ENCODE peak calls at places on chromosomes 7 and 10, in nine cellular contexts. V is GM12864; I is RPMI7951; W is central memory CD8-positive, alpha-beta T cell; Z is right cardiac atrium; U is NCI-H1694 treated with DMSO at 0.1 percent for 48 hours; O is activated gamma-delta T cell treated with Interleukin-2 at 50 U/mL for 16 hours; N is stimulated activated CD4-positive, alpha-beta T cell treated with anti-CD3 and anti-CD28 coated beads, Interleukin-1b, Interleukin-23, amount 100 ng/mL, for 24 hours; X is A549. F is an unnamed sample.

GRCh38 chr7:1071731-1072254 is 16.1 kb upstream of the GPER1 start:
- DNase-seq in U (no peak), Z (no peak), I (no peak), N (no peak), X (no peak), V (no peak), O (no peak), W (no peak), F (no peak)

GRCh38 chr10:89702121-89702480 is 711 bp downstream of the KIF20B start:
- DNase-seq in I (peak), Z (no peak), W (no peak), V (peak), O (no peak), X (peak), U (no peak), N (no peak), F (no peak)

GRCh38 chr7:65967361-65968155 is 14.5 kb downstream of the GUSB start:
- DNase-seq in U (no peak), O (no peak), I (no peak), W (no peak), Z (no peak), X (no peak), N (no peak), V (no peak), F (no peak)

GRCh38 chr7:134613623-134614347 is 32.9 kb upstream of the BPGM start:
- DNase-seq in O (no peak), Z (no peak), U (no peak), W (no peak), X (peak), N (no peak), I (peak), V (no peak), F (no peak)

GRCh38 chr7:157079116-157079515 is 59.6 kb upstream of the UBE3C start:
- DNase-seq in V (no peak), O (no peak), W (no peak), U (no peak), N (no peak), X (no peak), Z (no peak), I (no peak), F (no peak)

GRCh38 chr10:116030576-116030975 is 242.4 kb downstream of the GFRA1 start:
- DNase-seq in I (no peak), X (no peak), O (no peak), W (no peak), N (no peak), V (no peak), Z (no peak), U (no peak), F (no peak)

GRCh38 chr10:27192284-27192683 is 37.1 kb downstream of the MASTL start:
- DNase-seq in X (peak), Z (no peak), U (no peak), W (no peak), N (no peak), O (no peak), V (peak), I (peak), F (no peak)

GRCh38 chr7:112908106-112908505 is 117.9 kb upstream of the TMEM168 start:
- DNase-seq in V (no peak), U (no peak), Z (no peak), N (no peak), X (no peak), W (no peak), I (no peak), O (no peak), F (no peak)

GRCh38 chr7:40175725-40176510 is 41.1 kb downstream of the SUGCT start:
- DNase-seq in N (no peak), W (no peak), U (no peak), X (no peak), O (no peak), Z (no peak), I (no peak), V (no peak), F (no peak)

GRCh38 chr10:103706047-103706446 is 149.3 kb downstream of the SH3PXD2A start:
- DNase-seq in X (no peak), I (no peak), V (no peak), O (no peak), U (no peak), Z (no peak), W (no peak), N (no peak), F (no peak)

GRCh38 chr10:74912674-74913073 is 86.3 kb downstream of the KAT6B start:
- DNase-seq in I (no peak), U (no peak), X (no peak), W (no peak), Z (no peak), O (no peak), V (no peak), N (no peak), F (no peak)

GRCh38 chr7:150875791-150876190 is 23.5 kb downstream of the AOC1 start:
- DNase-seq in N (no peak), X (peak), O (no peak), V (no peak), U (peak), Z (no peak), I (no peak), W (no peak), F (no peak)

GRCh38 chr10:18404530-18404929 is 246.9 kb downstream of the NSUN6 start:
- DNase-seq in W (no peak), U (no peak), N (no peak), V (no peak), Z (no peak), O (no peak), I (no peak), X (no peak), F (no peak)

GRCh38 chr10:98994030-98994429 is 241.6 kb downstream of the HPSE2 start:
- DNase-seq in I (no peak), U (no peak), X (no peak), Z (no peak), N (no peak), O (no peak), V (no peak), W (no peak), F (no peak)

GRCh38 chr10:29681700-29682444 is 47.1 kb upstream of the SVIL start:
- DNase-seq in X (no peak), U (no peak), O (peak), I (no peak), W (peak), Z (no peak), V (no peak), N (no peak), F (peak)

GRCh38 chr10:30536578-30536977 is 93.0 kb downstream of the LYZL2 start:
- DNase-seq in N (no peak), V (no peak), U (no peak), W (no peak), I (no peak), Z (no peak), O (no peak), X (no peak), F (no peak)

GRCh38 chr7:135855836-135856235 is 107.2 kb upstream of the FAM180A start:
- DNase-seq in X (no peak), V (no peak), O (no peak), W (no peak), U (no peak), I (peak), N (no peak), Z (no peak), F (no peak)

GRCh38 chr10:102645388-102645740 is 1.1 kb downstream of the TRIM8 start:
- DNase-seq in Z (peak), V (no peak), O (peak), N (no peak), W (no peak), X (peak), U (peak), I (no peak), F (peak)

GRCh38 chr7:23469961-23470250 is 385 bp downstream of the IGF2BP3 start:
- DNase-seq in I (no peak), X (no peak), O (no peak), U (no peak), V (no peak), W (no peak), Z (no peak), N (no peak), F (no peak)

GRCh38 chr10:97849491-97850402 is at the start of gene GOLGA7B:
- DNase-seq in N (no peak), U (no peak), Z (peak), W (peak), O (peak), X (peak), I (peak), V (no peak), F (no peak)

GRCh38 chr7:94324380-94325120 is 70.1 kb upstream of the COL1A2 start:
- DNase-seq in V (no peak), O (no peak), W (no peak), X (no peak), U (no peak), I (peak), N (no peak), Z (no peak), F (no peak)

GRCh38 chr10:118873738-118874105 is 119.0 kb upstream of the CACUL1 start:
- DNase-seq in W (no peak), N (no peak), I (no peak), V (no peak), Z (no peak), U (no peak), X (no peak), O (no peak), F (no peak)

GRCh38 chr10:132752378-132752777 is 33.6 kb downstream of the NKX6-2 start:
- DNase-seq in V (no peak), O (no peak), X (no peak), I (no peak), U (no peak), Z (no peak), N (no peak), W (no peak), F (no peak)

GRCh38 chr7:131640686-131641085 is 84.3 kb upstream of the PODXL start:
- DNase-seq in O (no peak), X (no peak), W (no peak), V (no peak), U (no peak), Z (no peak), N (no peak), I (peak), F (no peak)

GRCh38 chr10:119575506-119575905 is 21.3 kb downstream of the TIAL1 start:
- DNase-seq in U (no peak), X (peak), O (peak), Z (no peak), N (no peak), W (peak), V (no peak), I (peak), F (no peak)

GRCh38 chr10:21180604-21181003 is 283.5 kb upstream of the NEBL start:
- DNase-seq in U (no peak), N (no peak), X (no peak), Z (no peak), I (no peak), V (no peak), W (no peak), O (no peak), F (no peak)

GRCh38 chr10:34994565-34995142 is 95.5 kb downstream of the CUL2 start:
- DNase-seq in V (peak), W (no peak), I (peak), N (no peak), Z (no peak), X (peak), U (peak), O (peak), F (no peak)

GRCh38 chr7:112192236-112193154 is 13.7 kb downstream of the DOCK4 start:
- DNase-seq in Z (peak), O (no peak), I (peak), W (no peak), U (no peak), V (no peak), N (no peak), X (peak), F (no peak)

GRCh38 chr10:91378061-91378460 is 32.1 kb upstream of the HECTD2 start:
- DNase-seq in N (no peak), X (no peak), W (peak), O (peak), I (peak), V (no peak), U (no peak), Z (no peak), F (no peak)

GRCh38 chr7:34207810-34208209 is 302.5 kb downstream of the BMPER start:
- DNase-seq in I (no peak), Z (no peak), O (no peak), V (no peak), U (no peak), W (no peak), X (no peak), N (no peak), F (no peak)